ENCODE peak calls at places on chromosomes 6 and 20, in nine cellular contexts. C is GM04504; J is NCI-H1417; Z is CD4-positive, alpha-beta memory T cell; Q is stimulated activated naive CD8-positive, alpha-beta T cell treated with anti-CD3 and anti-CD28 coated beads, Interleukin-15, Interleukin-2, amounts not matched to agents 100 U/mL and 50 U/mL, for 24 hours; Y is IMR-90; S is HT-29; G is sigmoid colon; W is DMS79 treated with DMSO at 0.1 percent for 48 hours. X is an unnamed sample.

GRCh38 chr6:44386364-44386928 is 1.1 kb upstream of the CDC5L start:
- DNase-seq in G (peak; percentile 75), Z (no peak), C (peak; percentile 26), Q (no peak), Y (no peak), S (no peak), J (peak; percentile 53), W (peak; percentile 33), X (no peak)

GRCh38 chr6:109406196-109406595 is 23.9 kb upstream of the CD164 start:
- DNase-seq in Q (no peak), Z (no peak), C (peak; percentile 44), G (no peak), S (no peak), W (no peak), Y (peak; percentile 63), J (no peak), X (no peak)

GRCh38 chr6:31203345-31203979 is 33.0 kb upstream of the POU5F1 start:
- DNase-seq in Z (peak; percentile 62), C (no peak), W (peak; percentile 34), Q (peak; percentile 62), J (peak; percentile 70), S (peak; percentile 87), Y (peak; percentile 71), G (no peak), X (peak; percentile 91)

GRCh38 chr6:163565140-163565539 is 150.6 kb downstream of the QKI start:
- DNase-seq in S (no peak), Q (no peak), W (no peak), G (no peak), Z (no peak), J (peak; percentile 24), C (no peak), Y (peak; percentile 56), X (no peak)

GRCh38 chr20:50304883-50305635 is 114.4 kb downstream of the CEBPB start:
- DNase-seq in J (no peak), S (no peak), C (peak; percentile 97), Z (no peak), G (peak; percentile 100), W (no peak), Y (peak; percentile 99), Q (no peak), X (no peak)

GRCh38 chr6:169454204-169454871 is 200.7 kb upstream of the THBS2 start:
- DNase-seq in C (peak; percentile 81), Q (no peak), J (no peak), S (no peak), Y (peak; percentile 94), G (peak; percentile 85), Z (no peak), W (no peak), X (peak; percentile 12)

GRCh38 chr20:49853640-49854039 is 41.0 kb downstream of the SLC9A8 start:
- DNase-seq in Q (no peak), C (peak; percentile 57), Z (no peak), Y (peak; percentile 86), J (no peak), W (no peak), G (no peak), S (peak; percentile 42), X (no peak)

GRCh38 chr20:16395366-16395765 is 177.9 kb downstream of the KIF16B start:
- DNase-seq in J (no peak), C (no peak), S (no peak), Y (no peak), G (no peak), W (no peak), Z (no peak), Q (no peak), X (no peak)

GRCh38 chr6:139164001-139164400 is 29.1 kb downstream of the HECA start:
- DNase-seq in J (no peak), S (no peak), Q (peak; percentile 52), Y (no peak), G (no peak), C (no peak), W (no peak), Z (peak; percentile 31), X (no peak)

GRCh38 chr6:168624540-168624939 is 183.6 kb downstream of the SMOC2 start:
- DNase-seq in G (no peak), Y (no peak), S (no peak), W (no peak), Z (no peak), Q (no peak), J (no peak), C (no peak), X (no peak)

GRCh38 chr6:87921034-87921433 is 126.6 kb upstream of the SPACA1 start:
- DNase-seq in J (no peak), Z (no peak), Q (no peak), Y (no peak), C (no peak), W (no peak), G (no peak), S (no peak), X (no peak)

GRCh38 chr6:124530926-124531325 is 431.3 kb upstream of the RNF217 start:
- DNase-seq in Y (no peak), S (no peak), Z (no peak), G (no peak), W (no peak), Q (no peak), C (no peak), J (no peak), X (no peak)

GRCh38 chr20:50572922-50573777 is 63.0 kb downstream of the PTPN1 start:
- DNase-seq in Z (no peak), G (peak; percentile 86), S (no peak), W (peak; percentile 90), Q (no peak), J (no peak), C (peak; percentile 76), Y (peak; percentile 81), X (no peak)

GRCh38 chr20:40688129-40689099 is 622 bp downstream of the MAFB start:
- DNase-seq in W (no peak), G (no peak), C (no peak), S (no peak), Q (no peak), Z (no peak), J (peak; percentile 87), Y (peak; percentile 1), X (peak; percentile 42)

GRCh38 chr6:139153876-139154275 is 19.0 kb downstream of the HECA start:
- DNase-seq in W (no peak), S (no peak), J (no peak), Y (peak; percentile 82), Q (no peak), G (no peak), C (no peak), Z (no peak), X (no peak)

GRCh38 chr6:111416529-111416928 is 66.5 kb downstream of the REV3L start:
- DNase-seq in Q (no peak), G (no peak), S (no peak), Z (no peak), J (no peak), C (no peak), W (no peak), Y (peak; percentile 17), X (no peak)

GRCh38 chr6:30703011-30703410 is 12.2 kb upstream of the NRM start:
- DNase-seq in Y (no peak), S (no peak), G (no peak), J (no peak), Q (no peak), W (no peak), C (no peak), Z (no peak), X (no peak)

GRCh38 chr6:40791004-40791403 is 203.8 kb upstream of the LRFN2 start:
- DNase-seq in Q (no peak), W (no peak), J (no peak), S (no peak), Z (no peak), C (peak; percentile 11), Y (no peak), G (no peak), X (peak; percentile 72)

GRCh38 chr6:147170269-147170668 is 33.9 kb upstream of the STXBP5 start:
- DNase-seq in Z (no peak), G (no peak), S (no peak), W (no peak), C (peak; percentile 90), Q (no peak), J (no peak), Y (peak; percentile 95), X (no peak)

GRCh38 chr6:109927052-109927451 is 51.1 kb upstream of the GPR6 start:
- DNase-seq in Z (no peak), Y (no peak), J (no peak), C (no peak), Q (no peak), G (no peak), W (no peak), S (no peak), X (no peak)

GRCh38 chr6:31702421-31702818 is 704 bp downstream of the ABHD16A start:
- DNase-seq in W (peak; percentile 36), Z (no peak), S (no peak), Y (no peak), J (no peak), G (no peak), C (no peak), Q (peak; percentile 39), X (peak; percentile 83)

GRCh38 chr6:37127961-37128862 is 41.7 kb upstream of the PIM1 start:
- DNase-seq in J (no peak), Q (no peak), G (no peak), C (no peak), W (no peak), S (peak; percentile 76), Z (no peak), Y (peak; percentile 74), X (peak; percentile 46)

GRCh38 chr6:44064089-44064947 is 62.9 kb downstream of the MRPL14 start:
- DNase-seq in J (no peak), W (no peak), G (peak; percentile 84), Y (peak; percentile 100), Q (peak; percentile 60), Z (no peak), C (peak; percentile 77), S (peak; percentile 51), X (no peak)

GRCh38 chr6:33737267-33738026 is 9.3 kb downstream of the IP6K3 start:
- DNase-seq in Y (no peak), C (no peak), Q (no peak), Z (no peak), W (no peak), S (no peak), J (no peak), G (no peak), X (no peak)

GRCh38 chr6:46350714-46351113 is 140.5 kb downstream of the RCAN2 start:
- DNase-seq in J (no peak), Q (no peak), W (no peak), C (no peak), G (no peak), Z (no peak), Y (no peak), S (no peak), X (no peak)

GRCh38 chr6:140774080-140774505 is 1358.6 kb upstream of the GJE1 start:
- DNase-seq in S (no peak), W (no peak), G (no peak), C (peak; percentile 33), J (peak; percentile 26), Q (no peak), Y (peak; percentile 91), Z (no peak), X (no peak)

GRCh38 chr6:82840571-82840970 is 225.1 kb downstream of the UBE3D start:
- DNase-seq in Q (no peak), Z (no peak), G (no peak), C (no peak), W (no peak), J (no peak), Y (peak; percentile 2), S (no peak), X (no peak)

GRCh38 chr6:132210886-132211563 is 190.2 kb downstream of the MOXD1 start:
- DNase-seq in W (no peak), G (no peak), J (no peak), Z (no peak), C (no peak), Y (peak; percentile 58), S (no peak), Q (no peak), X (no peak)

GRCh38 chr6:56073761-56074160 is 173.6 kb downstream of the COL21A1 start:
- DNase-seq in J (no peak), Y (no peak), C (no peak), S (no peak), Q (no peak), W (no peak), G (no peak), Z (no peak), X (no peak)

GRCh38 chr6:12136905-12137304 is 124.8 kb downstream of the HIVEP1 start:
- DNase-seq in W (no peak), Y (peak; percentile 77), S (no peak), Z (no peak), C (no peak), J (no peak), Q (no peak), G (no peak), X (no peak)

GRCh38 chr6:122766256-122766655 is 13.3 kb upstream of the FABP7 start:
- DNase-seq in C (no peak), Z (no peak), S (no peak), W (no peak), G (no peak), J (no peak), Q (no peak), Y (no peak), X (no peak)

X was measured in erythroblast.